ENCODE peak calls at places on chromosomes 7 and 10, in five cellular contexts. One of them, this sample, is unnamed.

GRCh38 chr7:101817031-101817929 is at the start of gene CUX1:
- DNase-seq in PC-9: peak
- DNase-seq in GM23338: peak
- DNase-seq in mesendoderm: peak
- DNase-seq in endothelial cell of umbilical vein: no peak
- DNase-seq in this sample: peak

GRCh38 chr7:151249732-151250072 is 1.2 kb upstream of the SMARCD3 start:
- DNase-seq in endothelial cell of umbilical vein: no peak
- DNase-seq in PC-9: no peak
- DNase-seq in mesendoderm: peak
- DNase-seq in GM23338: peak
- DNase-seq in this sample: no peak

GRCh38 chr7:43869898-43870240 is 552 bp upstream of the MRPS24 start:
- DNase-seq in GM23338: peak
- DNase-seq in endothelial cell of umbilical vein: no peak
- DNase-seq in PC-9: peak
- DNase-seq in mesendoderm: peak
- DNase-seq in this sample: no peak

GRCh38 chr10:69220510-69220909 is 378 bp downstream of the HKDC1 start:
- DNase-seq in mesendoderm: no peak
- DNase-seq in PC-9: no peak
- DNase-seq in endothelial cell of umbilical vein: no peak
- DNase-seq in GM23338: no peak
- DNase-seq in this sample: peak

GRCh38 chr10:29839826-29840515 is 205.2 kb upstream of the SVIL start:
- DNase-seq in mesendoderm: no peak
- DNase-seq in GM23338: peak
- DNase-seq in PC-9: no peak
- DNase-seq in endothelial cell of umbilical vein: no peak
- DNase-seq in this sample: no peak

GRCh38 chr7:108442039-108442568 is 14.1 kb downstream of the NRCAM start:
- DNase-seq in PC-9: peak
- DNase-seq in mesendoderm: peak
- DNase-seq in endothelial cell of umbilical vein: peak
- DNase-seq in GM23338: no peak
- DNase-seq in this sample: no peak

GRCh38 chr7:112080974-112081373 is 125.2 kb downstream of the DOCK4 start:
- DNase-seq in mesendoderm: peak
- DNase-seq in GM23338: peak
- DNase-seq in PC-9: no peak
- DNase-seq in endothelial cell of umbilical vein: peak
- DNase-seq in this sample: no peak

GRCh38 chr7:120990468-120991118 is 2.1 kb downstream of the CPED1 start:
- DNase-seq in PC-9: no peak
- DNase-seq in mesendoderm: no peak
- DNase-seq in GM23338: no peak
- DNase-seq in endothelial cell of umbilical vein: no peak
- DNase-seq in this sample: no peak

GRCh38 chr10:129956902-129957673 is 7.0 kb downstream of the EBF3 start:
- DNase-seq in PC-9: no peak
- DNase-seq in GM23338: peak
- DNase-seq in mesendoderm: peak
- DNase-seq in endothelial cell of umbilical vein: no peak
- DNase-seq in this sample: no peak

GRCh38 chr10:96863922-96864543 is 31.9 kb downstream of the LCOR start:
- DNase-seq in endothelial cell of umbilical vein: peak
- DNase-seq in mesendoderm: peak
- DNase-seq in GM23338: no peak
- DNase-seq in PC-9: no peak
- DNase-seq in this sample: peak

GRCh38 chr10:48885376-48885775 is 54.3 kb downstream of the LRRC18 start:
- DNase-seq in GM23338: peak
- DNase-seq in endothelial cell of umbilical vein: peak
- DNase-seq in mesendoderm: peak
- DNase-seq in PC-9: no peak
- DNase-seq in this sample: peak

GRCh38 chr7:40009301-40009700 is 59.2 kb downstream of the CDK13 start:
- DNase-seq in GM23338: no peak
- DNase-seq in PC-9: no peak
- DNase-seq in mesendoderm: no peak
- DNase-seq in endothelial cell of umbilical vein: no peak
- DNase-seq in this sample: no peak

GRCh38 chr10:89120931-89121907 is 85.9 kb downstream of the CH25H start:
- DNase-seq in PC-9: no peak
- DNase-seq in endothelial cell of umbilical vein: no peak
- DNase-seq in GM23338: no peak
- DNase-seq in mesendoderm: no peak
- DNase-seq in this sample: no peak

GRCh38 chr10:61759751-61760150 is 97.0 kb downstream of the CABCOCO1 start:
- DNase-seq in PC-9: no peak
- DNase-seq in GM23338: no peak
- DNase-seq in mesendoderm: no peak
- DNase-seq in endothelial cell of umbilical vein: no peak
- DNase-seq in this sample: no peak

GRCh38 chr7:99762680-99763327 is 21.2 kb downstream of the CYP3A4 start:
- DNase-seq in mesendoderm: no peak
- DNase-seq in GM23338: no peak
- DNase-seq in PC-9: peak
- DNase-seq in endothelial cell of umbilical vein: no peak
- DNase-seq in this sample: no peak

GRCh38 chr7:66766041-66766440 is 25.5 kb downstream of the RABGEF1 start:
- DNase-seq in PC-9: no peak
- DNase-seq in mesendoderm: peak
- DNase-seq in endothelial cell of umbilical vein: no peak
- DNase-seq in GM23338: no peak
- DNase-seq in this sample: no peak

GRCh38 chr10:85791846-85792532 is 574.6 kb downstream of the GRID1 start:
- DNase-seq in endothelial cell of umbilical vein: no peak
- DNase-seq in GM23338: peak
- DNase-seq in PC-9: no peak
- DNase-seq in mesendoderm: peak
- DNase-seq in this sample: no peak

GRCh38 chr10:5449823-5450222 is 37.5 kb downstream of the NET1 start:
- DNase-seq in GM23338: peak
- DNase-seq in endothelial cell of umbilical vein: peak
- DNase-seq in mesendoderm: peak
- DNase-seq in PC-9: no peak
- DNase-seq in this sample: peak

GRCh38 chr10:92291921-92292860 is 1.2 kb downstream of the MARCHF5 start:
- DNase-seq in GM23338: peak
- DNase-seq in mesendoderm: peak
- DNase-seq in PC-9: peak
- DNase-seq in endothelial cell of umbilical vein: peak
- DNase-seq in this sample: peak

DNA sequence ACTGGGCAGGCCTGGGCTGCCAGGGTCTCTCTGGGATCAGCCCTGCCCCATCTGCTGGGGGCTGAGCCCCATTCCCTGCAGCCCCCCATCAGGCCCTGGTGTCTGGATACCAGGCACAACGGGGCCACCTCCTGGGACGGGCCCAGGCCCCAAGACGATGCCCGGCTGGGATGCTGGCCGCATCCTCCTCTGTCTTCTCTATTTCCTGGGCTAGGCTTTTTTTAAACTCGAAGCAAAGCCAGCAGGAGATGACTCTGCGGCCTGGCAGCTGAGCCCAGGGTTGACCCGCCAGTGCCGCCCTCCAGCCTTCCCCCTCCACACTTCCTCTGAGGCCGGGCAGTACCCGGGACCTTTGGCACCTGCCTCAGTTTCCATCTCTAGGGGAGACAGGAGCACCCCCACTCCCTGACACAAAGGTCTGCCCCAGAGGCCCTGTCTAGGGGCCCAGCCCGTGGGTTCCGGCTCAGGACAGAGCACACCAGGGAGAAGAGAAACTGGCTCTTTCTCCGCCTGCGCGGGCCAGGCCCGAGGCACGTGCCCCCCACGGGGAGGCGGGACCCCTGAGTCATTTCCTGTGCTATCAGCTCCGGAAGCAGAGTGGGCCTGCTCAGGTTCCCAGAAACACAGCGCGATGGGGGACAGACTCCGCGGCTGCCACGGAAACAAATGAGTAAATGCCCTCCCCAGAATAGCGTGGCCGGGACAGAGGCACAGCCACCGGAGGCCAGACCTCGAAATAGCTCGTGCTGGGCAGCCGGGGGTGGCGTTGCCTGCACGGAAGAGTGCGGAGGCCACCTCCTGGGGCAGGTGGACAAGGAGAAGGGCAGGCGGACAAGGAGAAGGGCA is 84.6 kb upstream of the PDGFA start:
- DNase-seq in GM23338: no peak
- DNase-seq in mesendoderm: peak
- DNase-seq in PC-9: peak
- DNase-seq in endothelial cell of umbilical vein: peak
- DNase-seq in this sample: no peak
- H3K4me2 ChIP-seq in GM23338: no peak
- H3K4me2 ChIP-seq in mesendoderm: no peak
- H3K4me2 ChIP-seq in PC-9: no peak
- H3K4me2 ChIP-seq in endothelial cell of umbilical vein: peak
- H3K4me2 ChIP-seq in this sample: no peak

DNA sequence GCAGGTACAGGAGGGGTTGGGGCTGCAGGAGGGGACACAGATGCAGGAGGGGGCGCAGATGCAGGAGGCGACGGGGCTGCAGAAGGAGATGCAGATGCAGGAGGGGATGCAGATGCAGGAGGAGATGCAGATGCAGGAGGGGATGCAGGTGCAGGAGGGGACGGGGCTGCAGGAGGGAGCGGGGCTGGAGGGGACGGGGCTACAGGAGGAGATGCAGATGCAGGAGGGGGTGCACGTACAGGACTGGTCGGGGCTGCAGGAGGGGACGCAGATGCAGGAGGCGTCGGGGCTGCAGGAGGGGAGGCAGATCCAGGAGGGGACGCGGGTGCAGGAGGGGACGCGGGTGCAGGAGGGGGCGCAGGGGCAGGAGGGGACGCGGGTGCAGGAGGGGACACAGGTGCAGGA is 66.5 kb downstream of the VWA2 start:
- DNase-seq in PC-9: no peak
- DNase-seq in GM23338: no peak
- DNase-seq in mesendoderm: no peak
- DNase-seq in endothelial cell of umbilical vein: no peak
- DNase-seq in this sample: no peak
- H3K4me2 ChIP-seq in PC-9: no peak
- H3K4me2 ChIP-seq in GM23338: no peak
- H3K4me2 ChIP-seq in mesendoderm: no peak
- H3K4me2 ChIP-seq in endothelial cell of umbilical vein: no peak
- H3K4me2 ChIP-seq in this sample: no peak

DNA sequence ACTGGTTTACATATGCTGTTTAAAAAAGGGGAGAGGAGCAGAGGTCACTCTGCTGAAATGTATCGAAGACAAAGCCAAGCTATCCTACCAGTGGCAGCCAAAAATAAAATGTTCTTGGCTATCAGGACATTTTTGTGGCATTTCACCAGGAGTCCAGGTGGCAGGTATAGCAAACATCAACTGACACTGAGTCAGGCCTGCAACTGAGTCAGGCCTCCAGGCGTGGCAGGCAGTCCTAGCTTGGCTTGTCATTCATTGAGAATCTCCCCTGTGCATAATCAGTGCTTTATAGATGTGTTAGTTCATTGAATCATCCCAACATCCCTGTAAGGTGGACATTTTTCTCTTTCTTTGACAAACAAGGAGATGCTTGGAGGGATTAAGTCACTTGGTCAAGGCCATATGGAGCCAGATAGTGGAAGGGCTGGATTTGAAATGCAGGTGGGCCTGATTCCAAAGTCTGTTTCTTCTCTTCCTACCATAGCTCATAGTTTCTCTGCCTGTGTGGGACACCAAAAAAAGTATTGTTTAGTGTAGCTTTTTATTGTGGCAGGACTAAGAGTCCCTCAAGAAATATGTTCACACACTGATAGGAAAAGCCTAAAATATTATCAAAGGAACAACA is 4.3 kb downstream of the DYNC1I1 start:
- DNase-seq in GM23338: no peak
- DNase-seq in PC-9: no peak
- DNase-seq in mesendoderm: no peak
- DNase-seq in endothelial cell of umbilical vein: no peak
- DNase-seq in this sample: no peak
- H3K4me2 ChIP-seq in GM23338: no peak
- H3K4me2 ChIP-seq in PC-9: no peak
- H3K4me2 ChIP-seq in mesendoderm: no peak
- H3K4me2 ChIP-seq in endothelial cell of umbilical vein: no peak
- H3K4me2 ChIP-seq in this sample: no peak

GRCh38 chr7:7585241-7585928 is 18.7 kb downstream of the MIOS start:
- DNase-seq in mesendoderm: no peak
- DNase-seq in PC-9: no peak
- DNase-seq in GM23338: no peak
- DNase-seq in endothelial cell of umbilical vein: no peak
- DNase-seq in this sample: no peak
- H3K4me2 ChIP-seq in mesendoderm: no peak
- H3K4me2 ChIP-seq in PC-9: no peak
- H3K4me2 ChIP-seq in GM23338: no peak
- H3K4me2 ChIP-seq in endothelial cell of umbilical vein: no peak
- H3K4me2 ChIP-seq in this sample: no peak

DNA sequence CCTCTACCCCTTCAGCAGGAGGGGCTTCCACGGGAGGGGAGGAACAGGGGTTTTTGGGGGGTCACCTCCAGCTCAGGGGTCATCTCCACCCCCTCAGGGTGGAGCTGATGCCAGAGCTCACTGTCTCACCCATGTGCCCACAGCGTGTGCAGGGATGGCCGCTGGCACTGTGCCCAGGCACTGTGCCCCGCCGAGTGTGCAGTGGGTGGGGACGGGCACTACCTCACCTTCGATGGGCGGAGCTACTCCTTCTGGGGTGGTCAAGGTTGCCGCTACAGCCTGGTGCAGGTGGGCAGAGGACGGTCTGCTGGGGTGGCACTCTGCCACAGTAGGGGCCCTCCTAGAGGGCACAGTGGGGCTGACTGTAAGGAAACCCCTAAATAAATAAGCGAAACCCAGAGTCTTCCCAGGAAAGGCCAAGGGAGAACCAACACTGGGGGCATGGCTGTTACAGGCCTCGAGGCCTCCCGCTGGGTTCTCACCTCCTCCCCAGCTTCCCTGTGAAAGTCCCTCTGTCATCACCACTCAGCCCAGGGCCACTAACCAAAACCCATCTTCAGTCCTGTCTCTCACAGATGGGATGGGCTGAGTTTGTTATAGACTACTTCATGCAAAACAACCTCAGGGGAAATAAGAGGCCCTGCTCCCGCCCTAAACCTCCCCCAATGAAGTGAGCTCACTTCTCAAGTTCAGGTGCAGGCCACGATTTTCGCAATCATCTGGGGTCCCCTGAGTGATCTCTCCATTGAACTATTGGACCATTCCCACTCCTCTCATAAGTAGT is 7.4 kb upstream of the ZNF467 start:
- DNase-seq in mesendoderm: no peak
- DNase-seq in GM23338: no peak
- DNase-seq in PC-9: no peak
- DNase-seq in endothelial cell of umbilical vein: no peak
- DNase-seq in this sample: no peak
- H3K4me2 ChIP-seq in mesendoderm: no peak
- H3K4me2 ChIP-seq in GM23338: no peak
- H3K4me2 ChIP-seq in PC-9: no peak
- H3K4me2 ChIP-seq in endothelial cell of umbilical vein: no peak
- H3K4me2 ChIP-seq in this sample: no peak

This sample was measured in HepG2.